ENCODE peak calls at places on chromosomes 3 and 15, in seven cellular contexts. K, M, B, L, D, J and I are unnamed samples.

GRCh38 chr3:138254199-138254598 is 67.1 kb downstream of the ARMC8 start:
- DNase-seq in K (no peak), L (no peak), B (no peak), M (no peak), J (no peak), D (no peak), I (no peak)

GRCh38 chr15:34889486-34889885 is 80.1 kb downstream of the AQR start:
- DNase-seq in B (peak; percentile 39), M (peak; percentile 22), D (no peak), L (no peak), K (no peak), J (no peak), I (no peak)

GRCh38 chr15:77497108-77497737 is 76.5 kb downstream of the HMG20A start:
- DNase-seq in L (no peak), D (no peak), M (peak; percentile 15), J (no peak), K (peak; percentile 77), B (peak; percentile 45), I (no peak)

GRCh38 chr15:69422336-69422895 is 8.3 kb downstream of the KIF23 start:
- DNase-seq in J (no peak), B (peak; percentile 56), K (no peak), M (no peak), D (no peak), L (no peak), I (no peak)

GRCh38 chr3:16810013-16810412 is 74.7 kb upstream of the PLCL2 start:
- DNase-seq in L (no peak), K (no peak), B (no peak), D (no peak), J (no peak), M (no peak), I (no peak)

GRCh38 chr3:59049671-59050331 is at the start of gene CFAP20DC:
- DNase-seq in D (peak; percentile 63), K (peak; percentile 71), B (peak; percentile 82), M (peak; percentile 93), L (peak; percentile 90), J (peak; percentile 95), I (peak; percentile 89)

GRCh38 chr3:138879541-138880380 is 45.0 kb upstream of the PIK3CB start:
- DNase-seq in B (no peak), M (no peak), L (no peak), J (no peak), K (no peak), D (no peak), I (no peak)

GRCh38 chr3:117661636-117662095 is 952.1 kb downstream of the TUSC7 start:
- DNase-seq in K (no peak), J (no peak), L (no peak), B (peak; percentile 77), D (no peak), M (peak; percentile 40), I (no peak)

GRCh38 chr3:55828712-55829111 is 341.6 kb upstream of the WNT5A start:
- DNase-seq in L (no peak), B (peak; percentile 7), J (no peak), K (no peak), D (no peak), M (no peak), I (no peak)

GRCh38 chr15:63276342-63277043 is 912 bp upstream of the APH1B start:
- DNase-seq in J (no peak), L (no peak), B (no peak), D (no peak), M (no peak), K (no peak), I (no peak)

GRCh38 chr15:39896101-39896500 is 24.0 kb downstream of the GPR176 start:
- DNase-seq in K (no peak), L (no peak), M (no peak), D (no peak), J (no peak), B (no peak), I (no peak)

GRCh38 chr3:190566043-190566933 is 52.4 kb downstream of the IL1RAP start:
- DNase-seq in K (peak; percentile 23), D (no peak), M (peak; percentile 99), L (peak; percentile 98), B (peak; percentile 100), J (peak; percentile 99), I (no peak)

GRCh38 chr3:71318459-71318827 is 265.1 kb downstream of the FOXP1 start:
- DNase-seq in M (no peak), B (no peak), L (no peak), D (no peak), J (no peak), K (no peak), I (no peak)

GRCh38 chr3:124993462-124993861 is 58.9 kb upstream of the MUC13 start:
- DNase-seq in M (no peak), J (peak; percentile 75), B (no peak), L (no peak), K (no peak), D (no peak), I (no peak)

GRCh38 chr3:24232784-24233183 is 261.9 kb downstream of the THRB start:
- DNase-seq in J (no peak), M (no peak), K (no peak), B (no peak), L (no peak), D (no peak), I (no peak)

GRCh38 chr3:59713971-59714370 is 664.1 kb upstream of the CFAP20DC start:
- DNase-seq in D (no peak), J (no peak), K (no peak), M (no peak), B (no peak), L (no peak), I (no peak)

GRCh38 chr15:66911131-66911700 is 154.2 kb upstream of the SMAD3 start:
- DNase-seq in M (no peak), L (no peak), K (no peak), J (no peak), B (no peak), D (no peak), I (no peak)

GRCh38 chr3:135090020-135090717 is 295.1 kb downstream of the EPHB1 start:
- DNase-seq in B (no peak), J (no peak), M (no peak), D (no peak), L (no peak), K (no peak), I (no peak)

GRCh38 chr3:74646094-74646493 is 31.6 kb upstream of the CNTN3 start:
- DNase-seq in K (no peak), D (no peak), M (no peak), J (no peak), L (no peak), B (no peak), I (no peak)

GRCh38 chr3:13666227-13666619 is 117.3 kb downstream of the FBLN2 start:
- DNase-seq in L (no peak), J (no peak), K (no peak), D (no peak), M (no peak), B (no peak), I (no peak)

GRCh38 chr3:197835509-197835908 is 44.5 kb downstream of the LRCH3 start:
- DNase-seq in B (no peak), L (no peak), K (no peak), J (no peak), M (no peak), D (no peak), I (no peak)

GRCh38 chr15:63593705-63594671 is 3.2 kb upstream of the FBXL22 start:
- DNase-seq in L (no peak), K (no peak), D (no peak), B (no peak), M (no peak), J (no peak), I (no peak)

GRCh38 chr3:27147215-27147614 is 222.0 kb downstream of the NEK10 start:
- DNase-seq in L (no peak), B (no peak), M (peak; percentile 23), K (no peak), D (no peak), J (no peak), I (no peak)

GRCh38 chr3:144039661-144040060 is 68.0 kb downstream of the DIPK2A start:
- DNase-seq in J (no peak), M (no peak), B (peak; percentile 30), K (no peak), D (no peak), L (no peak), I (no peak)

GRCh38 chr3:29686889-29687592 is 406.2 kb downstream of the RBMS3 start:
- DNase-seq in B (peak; percentile 91), D (no peak), K (no peak), L (no peak), J (no peak), M (peak; percentile 63), I (no peak)

GRCh38 chr3:4977001-4977888 is 2.0 kb upstream of the BHLHE40 start:
- DNase-seq in D (no peak), K (peak; percentile 88), J (peak; percentile 38), L (peak; percentile 88), M (peak; percentile 58), B (peak; percentile 82), I (peak; percentile 84)

GRCh38 chr15:35665855-35666536 is 120.0 kb upstream of the DPH6 start:
- DNase-seq in K (peak; percentile 55), D (no peak), J (no peak), B (no peak), M (no peak), L (no peak), I (no peak)

GRCh38 chr3:119649764-119650163 is 10.6 kb downstream of the POPDC2 start:
- DNase-seq in K (no peak), L (no peak), J (peak; percentile 70), B (no peak), M (no peak), D (no peak), I (no peak)

GRCh38 chr3:104066658-104067057 is 1300.1 kb upstream of the ALCAM start:
- DNase-seq in L (no peak), B (peak; percentile 71), D (no peak), M (no peak), K (no peak), J (no peak), I (no peak)

GRCh38 chr3:72270072-72270611 is 485.2 kb upstream of the PROK2 start:
- DNase-seq in J (no peak), M (peak; percentile 89), K (peak; percentile 94), B (peak; percentile 95), D (no peak), L (peak; percentile 67), I (peak; percentile 69)

GRCh38 chr3:38655708-38656300 is 6.3 kb upstream of the SCN5A start:
- DNase-seq in K (no peak), D (peak; percentile 15), M (peak; percentile 35), J (peak; percentile 78), L (peak; percentile 64), B (peak; percentile 14), I (peak; percentile 46)

GRCh38 chr15:76206325-76206976 is 104.8 kb downstream of the ETFA start:
- DNase-seq in J (peak; percentile 72), M (no peak), D (peak; percentile 84), B (peak; percentile 52), K (peak; percentile 81), L (peak; percentile 40), I (no peak)

GRCh38 chr3:28053759-28054158 is 187.7 kb upstream of the CMC1 start:
- DNase-seq in K (no peak), L (peak; percentile 46), M (peak; percentile 18), D (no peak), J (no peak), B (peak; percentile 37), I (no peak)

GRCh38 chr15:39623550-39623931 is 42.7 kb downstream of the THBS1 start:
- DNase-seq in D (no peak), B (no peak), J (no peak), M (no peak), L (no peak), K (no peak), I (no peak)

GRCh38 chr3:98807011-98807410 is 43.9 kb downstream of the ST3GAL6 start:
- DNase-seq in L (no peak), M (no peak), J (no peak), K (no peak), B (peak; percentile 75), D (no peak), I (no peak)